ENCODE peak calls at places on chromosomes 11 and 22, in ten cellular contexts. X is hepatic stellate cell; U is naive thymus-derived CD8-positive, alpha-beta T cell; H is AG10803; E is OCI-LY7; M is stimulated activated CD4-positive, alpha-beta T cell treated with anti-CD3 and anti-CD28 coated beads, Interleukin-12 subunit alpha, Interleukin-12 subunit beta, amount 100 ng/mL, for 48 hours; N is fibroblast of pulmonary artery; V is EH; K is GM04504; G is ACHN. B is an unnamed sample.

GRCh38 chr11:20131744-20132666 is 28.3 kb downstream of the DBX1 start:
- DNase-seq in X (peak), U (no peak), H (peak), E (peak), M (no peak), N (peak), V (peak), K (no peak), G (peak), B (peak)

GRCh38 chr22:41659941-41660340 is 28.7 kb downstream of the SNU13 start:
- DNase-seq in X (no peak), U (no peak), H (no peak), E (no peak), M (no peak), N (no peak), V (no peak), K (no peak), G (no peak), B (no peak)

GRCh38 chr11:60852639-60853468 is 2.9 kb downstream of the PTGDR2 start:
- DNase-seq in X (no peak), U (no peak), H (no peak), E (no peak), M (no peak), N (no peak), V (no peak), K (no peak), G (no peak), B (no peak)

GRCh38 chr11:62124186-62125113 is 639 bp downstream of the INCENP start:
- DNase-seq in X (peak), U (no peak), H (peak), E (peak), M (no peak), N (peak), V (peak), K (no peak), G (peak), B (no peak)

GRCh38 chr11:14386895-14387480 is 28.0 kb upstream of the RRAS2 start:
- DNase-seq in X (peak), U (no peak), H (peak), E (no peak), M (no peak), N (peak), V (peak), K (peak), G (no peak), B (peak)

GRCh38 chr11:1854132-1854948 is 1.5 kb downstream of the LSP1 start:
- DNase-seq in X (no peak), U (no peak), H (no peak), E (peak), M (no peak), N (no peak), V (no peak), K (no peak), G (no peak), B (no peak)

GRCh38 chr11:18723991-18724390 is 2.0 kb downstream of the IGSF22 start:
- DNase-seq in X (no peak), U (no peak), H (no peak), E (no peak), M (no peak), N (no peak), V (no peak), K (no peak), G (no peak), B (no peak)

GRCh38 chr11:57421066-57421465 is 5.9 kb downstream of the SLC43A3 start:
- DNase-seq in X (no peak), U (no peak), H (no peak), E (no peak), M (no peak), N (no peak), V (no peak), K (no peak), G (no peak), B (no peak)

GRCh38 chr22:17114958-17115235 is 6.3 kb downstream of the TMEM121B start:
- DNase-seq in X (no peak), U (no peak), H (no peak), E (no peak), M (no peak), N (no peak), V (no peak), K (no peak), G (no peak), B (no peak)

B was measured in DMS 273 treated with DMSO at 0.1 percent for 48 hours.